ENCODE peak calls at places on chromosomes 4 and X, in eight cellular contexts. One of them, this sample, is unnamed. For H3K9me2 and H3K4me1, the result is how much of the 10 kb centered on the place peaks cover.

GRCh38 chr4:55864577-55865223 is 11.3 kb downstream of the EXOC1 start:
- DNase-seq in PC-3: no peak
- DNase-seq in GM23248: no peak
- DNase-seq in HCT116: no peak
- DNase-seq in hepatocyte: no peak
- DNase-seq in OCI-LY7: no peak
- DNase-seq in Karpas-422: no peak
- DNase-seq in PC-9: no peak
- DNase-seq in this sample: no peak

GRCh38 chr4:113773756-113774155 is 12.2 kb upstream of the CAMK2D start:
- DNase-seq in GM23248: no peak
- DNase-seq in HCT116: no peak
- DNase-seq in hepatocyte: no peak
- DNase-seq in PC-3: peak
- DNase-seq in PC-9: peak
- DNase-seq in OCI-LY7: no peak
- DNase-seq in Karpas-422: no peak
- DNase-seq in this sample: no peak

GRCh38 chr4:168755643-168756482 is 254.2 kb downstream of the CBR4 start:
- DNase-seq in PC-3: peak
- DNase-seq in HCT116: no peak
- DNase-seq in Karpas-422: no peak
- DNase-seq in hepatocyte: no peak
- DNase-seq in PC-9: no peak
- DNase-seq in GM23248: peak
- DNase-seq in OCI-LY7: no peak
- DNase-seq in this sample: no peak

GRCh38 chr4:32661229-32661628 is 1941.1 kb downstream of the PCDH7 start:
- DNase-seq in GM23248: no peak
- DNase-seq in hepatocyte: peak
- DNase-seq in Karpas-422: no peak
- DNase-seq in PC-9: no peak
- DNase-seq in PC-3: no peak
- DNase-seq in OCI-LY7: no peak
- DNase-seq in HCT116: no peak
- DNase-seq in this sample: no peak

GRCh38 chr4:13160906-13161305 is 323.2 kb downstream of the RAB28 start:
- DNase-seq in hepatocyte: no peak
- DNase-seq in OCI-LY7: no peak
- DNase-seq in PC-3: peak
- DNase-seq in HCT116: no peak
- DNase-seq in PC-9: no peak
- DNase-seq in GM23248: peak
- DNase-seq in Karpas-422: no peak
- DNase-seq in this sample: no peak

GRCh38 chrX:17475820-17476219 is 100.8 kb downstream of the NHS start:
- DNase-seq in HCT116: no peak
- DNase-seq in PC-3: no peak
- DNase-seq in PC-9: no peak
- DNase-seq in hepatocyte: no peak
- DNase-seq in OCI-LY7: no peak
- DNase-seq in GM23248: peak
- DNase-seq in Karpas-422: no peak
- DNase-seq in this sample: no peak

GRCh38 chrX:76802698-76803097 is 375.2 kb downstream of the MAGEE1 start:
- DNase-seq in PC-3: peak
- DNase-seq in hepatocyte: no peak
- DNase-seq in PC-9: peak
- DNase-seq in Karpas-422: no peak
- DNase-seq in HCT116: no peak
- DNase-seq in OCI-LY7: no peak
- DNase-seq in GM23248: peak
- DNase-seq in this sample: no peak

GRCh38 chr4:186015212-186015817 is 53.6 kb upstream of the TLR3 start:
- DNase-seq in PC-9: no peak
- DNase-seq in hepatocyte: no peak
- DNase-seq in PC-3: peak
- DNase-seq in OCI-LY7: no peak
- DNase-seq in HCT116: no peak
- DNase-seq in GM23248: no peak
- DNase-seq in Karpas-422: no peak
- DNase-seq in this sample: no peak

GRCh38 chr4:41318839-41319530 is 62.3 kb downstream of the UCHL1 start:
- DNase-seq in hepatocyte: peak
- DNase-seq in OCI-LY7: no peak
- DNase-seq in Karpas-422: no peak
- DNase-seq in PC-9: peak
- DNase-seq in PC-3: peak
- DNase-seq in HCT116: no peak
- DNase-seq in GM23248: peak
- DNase-seq in this sample: no peak

GRCh38 chr4:15003891-15004700 is 1.8 kb downstream of the CPEB2 start:
- DNase-seq in PC-9: no peak
- DNase-seq in GM23248: peak
- DNase-seq in hepatocyte: peak
- DNase-seq in Karpas-422: peak
- DNase-seq in OCI-LY7: peak
- DNase-seq in HCT116: no peak
- DNase-seq in PC-3: peak
- DNase-seq in this sample: peak

GRCh38 chr4:26420903-26421302 is 69.4 kb downstream of the CCKAR start:
- DNase-seq in PC-3: no peak
- DNase-seq in HCT116: no peak
- DNase-seq in GM23248: peak
- DNase-seq in OCI-LY7: no peak
- DNase-seq in PC-9: no peak
- DNase-seq in Karpas-422: no peak
- DNase-seq in hepatocyte: no peak
- DNase-seq in this sample: no peak

GRCh38 chr4:32268949-32269348 is 1548.8 kb downstream of the PCDH7 start:
- DNase-seq in OCI-LY7: peak
- DNase-seq in PC-9: no peak
- DNase-seq in HCT116: peak
- DNase-seq in hepatocyte: no peak
- DNase-seq in GM23248: no peak
- DNase-seq in PC-3: peak
- DNase-seq in Karpas-422: no peak
- DNase-seq in this sample: no peak

GRCh38 chrX:115068896-115069295 is 51.5 kb upstream of the IL13RA2 start:
- DNase-seq in PC-3: no peak
- DNase-seq in hepatocyte: no peak
- DNase-seq in GM23248: no peak
- DNase-seq in Karpas-422: no peak
- DNase-seq in OCI-LY7: no peak
- DNase-seq in PC-9: no peak
- DNase-seq in HCT116: no peak
- DNase-seq in this sample: no peak

DNA sequence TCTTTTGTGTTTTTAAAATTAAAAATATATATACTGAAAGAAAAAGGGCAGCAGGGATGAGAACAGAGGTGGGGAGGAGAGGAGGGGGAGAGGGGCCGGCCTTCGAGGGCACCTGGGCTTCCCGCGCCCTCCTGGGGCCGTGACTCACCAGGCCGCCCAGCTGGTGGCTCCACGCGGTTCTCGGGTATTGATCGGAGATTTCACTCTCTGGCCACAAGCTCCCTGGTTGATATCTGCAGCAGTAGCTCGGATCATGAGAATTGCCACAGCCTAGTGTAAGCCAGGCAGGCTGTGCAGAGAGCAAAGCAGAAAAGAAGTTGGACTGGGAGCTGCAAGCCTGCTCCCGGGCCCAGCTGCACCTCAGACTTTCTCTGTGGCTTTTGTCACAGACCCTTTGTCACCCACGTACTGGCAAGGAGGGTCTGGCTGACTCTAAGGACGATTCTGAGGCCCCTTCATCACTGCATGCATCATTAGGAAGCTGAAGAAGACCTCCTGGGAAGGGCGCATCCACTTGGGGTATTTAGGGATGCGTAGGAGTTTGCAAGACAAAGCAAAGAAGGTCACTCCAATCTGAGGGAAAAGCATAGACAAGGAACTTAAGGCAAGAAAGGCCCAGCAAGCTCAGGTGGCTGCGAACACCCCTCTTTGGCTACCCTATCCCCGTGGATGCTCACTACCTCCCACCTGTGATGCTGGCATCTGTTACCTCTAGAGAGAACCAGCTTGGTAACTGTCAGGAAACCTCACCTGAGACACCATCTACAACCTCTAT is 71.7 kb downstream of the CPZ start:
- DNase-seq in PC-3: no peak
- DNase-seq in OCI-LY7: no peak
- DNase-seq in PC-9: no peak
- DNase-seq in HCT116: no peak
- DNase-seq in GM23248: no peak
- DNase-seq in Karpas-422: no peak
- DNase-seq in hepatocyte: no peak
- DNase-seq in this sample: no peak
- H3K9me2 ChIP-seq in PC-3: under half
- H3K9me2 ChIP-seq in OCI-LY7: under half
- H3K9me2 ChIP-seq in PC-9: under half
- H3K9me2 ChIP-seq in HCT116: under half
- H3K9me2 ChIP-seq in GM23248: under half
- H3K9me2 ChIP-seq in Karpas-422: under half
- H3K9me2 ChIP-seq in hepatocyte: under half
- H3K9me2 ChIP-seq in this sample: under half

GRCh38 chr4:1404573-1405248 is 1.5 kb downstream of the NKX1-1 start:
- DNase-seq in PC-3: no peak
- DNase-seq in PC-9: no peak
- DNase-seq in GM23248: no peak
- DNase-seq in OCI-LY7: no peak
- DNase-seq in Karpas-422: no peak
- DNase-seq in HCT116: no peak
- DNase-seq in hepatocyte: no peak
- DNase-seq in this sample: peak

GRCh38 chr4:1406946-1407656 is 859 bp upstream of the NKX1-1 start:
- DNase-seq in PC-9: no peak
- DNase-seq in hepatocyte: no peak
- DNase-seq in OCI-LY7: no peak
- DNase-seq in PC-3: no peak
- DNase-seq in Karpas-422: no peak
- DNase-seq in HCT116: no peak
- DNase-seq in GM23248: no peak
- DNase-seq in this sample: peak

GRCh38 chr4:1405249-1405635 is 1.0 kb downstream of the NKX1-1 start:
- DNase-seq in Karpas-422: no peak
- DNase-seq in hepatocyte: no peak
- DNase-seq in PC-9: no peak
- DNase-seq in GM23248: no peak
- DNase-seq in HCT116: no peak
- DNase-seq in OCI-LY7: no peak
- DNase-seq in PC-3: no peak
- DNase-seq in this sample: no peak

GRCh38 chr4:1406416-1406945 is at the start of gene NKX1-1:
- DNase-seq in PC-9: no peak
- DNase-seq in GM23248: no peak
- DNase-seq in HCT116: no peak
- DNase-seq in Karpas-422: no peak
- DNase-seq in PC-3: no peak
- DNase-seq in OCI-LY7: no peak
- DNase-seq in hepatocyte: peak
- DNase-seq in this sample: peak

DNA sequence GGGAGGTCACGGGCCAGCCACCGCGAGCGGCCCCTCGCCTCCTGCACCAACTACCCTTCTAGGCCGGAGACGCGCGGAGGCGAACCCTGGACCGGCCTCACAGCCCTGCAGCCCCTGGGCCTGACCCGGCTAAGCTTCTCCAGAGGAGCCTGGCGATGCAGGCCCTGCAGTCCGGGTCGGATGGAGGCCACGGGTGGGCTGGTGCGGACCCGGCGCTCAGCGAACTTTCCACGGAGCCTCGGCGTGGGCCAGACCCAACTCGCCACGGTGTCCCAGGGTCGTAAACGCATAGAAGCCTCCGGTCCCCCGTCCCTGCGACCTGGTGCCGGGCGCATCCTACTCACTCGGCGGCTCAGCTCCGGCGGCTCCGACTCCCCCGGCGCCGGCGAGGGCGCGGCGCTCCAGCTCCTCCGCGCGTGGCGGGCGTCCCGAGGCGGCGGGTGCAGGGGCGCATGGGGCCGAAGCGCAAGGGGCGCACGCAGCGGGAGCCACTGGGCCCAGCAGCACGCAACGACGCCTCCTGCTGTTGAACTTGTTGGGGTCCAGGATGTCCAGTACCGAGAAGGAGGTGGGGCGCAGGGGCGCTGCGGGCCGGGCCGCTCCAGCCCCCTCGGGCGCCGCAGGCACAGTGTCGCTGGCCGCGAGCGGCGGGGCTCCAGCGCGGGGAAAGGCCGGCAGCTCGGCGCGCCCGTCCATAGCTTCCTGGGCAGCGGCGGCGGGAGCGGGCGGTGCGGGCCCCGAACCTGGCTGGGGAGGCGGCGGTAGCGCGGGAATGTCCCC is 416 bp downstream of the NKX1-1 start:
- DNase-seq in HCT116: no peak
- DNase-seq in OCI-LY7: no peak
- DNase-seq in Karpas-422: no peak
- DNase-seq in GM23248: no peak
- DNase-seq in PC-3: no peak
- DNase-seq in PC-9: no peak
- DNase-seq in hepatocyte: peak
- DNase-seq in this sample: peak
- H2AFZ ChIP-seq in HCT116: no peak
- H2AFZ ChIP-seq in OCI-LY7: no peak
- H2AFZ ChIP-seq in Karpas-422: no peak
- H2AFZ ChIP-seq in GM23248: no peak
- H2AFZ ChIP-seq in PC-3: no peak
- H2AFZ ChIP-seq in PC-9: no peak
- H2AFZ ChIP-seq in hepatocyte: no peak
- H2AFZ ChIP-seq in this sample: no peak

GRCh38 chr4:140095694-140096482 is 58.1 kb downstream of the MAML3 start:
- DNase-seq in hepatocyte: peak
- DNase-seq in Karpas-422: peak
- DNase-seq in HCT116: peak
- DNase-seq in OCI-LY7: peak
- DNase-seq in PC-3: peak
- DNase-seq in GM23248: peak
- DNase-seq in PC-9: peak
- DNase-seq in this sample: no peak
- H3K4me1 ChIP-seq in hepatocyte: half or more
- H3K4me1 ChIP-seq in Karpas-422: half or more
- H3K4me1 ChIP-seq in HCT116: half or more
- H3K4me1 ChIP-seq in OCI-LY7: under half
- H3K4me1 ChIP-seq in PC-3: half or more
- H3K4me1 ChIP-seq in GM23248: half or more
- H3K4me1 ChIP-seq in PC-9: half or more
- H3K4me1 ChIP-seq in this sample: under half

GRCh38 chr4:145308598-145308997 is 128.2 kb upstream of the OTUD4 start:
- DNase-seq in PC-9: no peak
- DNase-seq in PC-3: no peak
- DNase-seq in GM23248: no peak
- DNase-seq in hepatocyte: no peak
- DNase-seq in HCT116: no peak
- DNase-seq in Karpas-422: no peak
- DNase-seq in OCI-LY7: no peak
- DNase-seq in this sample: no peak
- H3K9me2 ChIP-seq in PC-9: under half
- H3K9me2 ChIP-seq in PC-3: under half
- H3K9me2 ChIP-seq in GM23248: under half
- H3K9me2 ChIP-seq in hepatocyte: under half
- H3K9me2 ChIP-seq in HCT116: under half
- H3K9me2 ChIP-seq in Karpas-422: under half
- H3K9me2 ChIP-seq in OCI-LY7: under half
- H3K9me2 ChIP-seq in this sample: under half